ENCODE peak calls at places on chromosome 6, in five cellular contexts. Q, R, G, N and U are unnamed samples.

GRCh38 chr6:56863366-56863765 is 91.5 kb upstream of the BEND6 start:
- DNase-seq in G (peak), N (no peak), Q (peak), R (no peak), U (no peak)

GRCh38 chr6:167569879-167570278 is 245.0 kb downstream of the TTLL2 start:
- DNase-seq in R (no peak), Q (no peak), N (no peak), G (no peak), U (no peak)

GRCh38 chr6:135180458-135181332 is at the start of gene MYB:
- DNase-seq in N (peak), R (peak), G (peak), Q (peak), U (peak)

GRCh38 chr6:131059486-131059885 is 3.6 kb downstream of the EPB41L2 start:
- DNase-seq in G (peak), R (no peak), Q (peak), N (no peak), U (peak)

GRCh38 chr6:158154816-158155215 is 13.2 kb downstream of the SERAC1 start:
- DNase-seq in Q (no peak), N (no peak), R (no peak), G (no peak), U (no peak)

GRCh38 chr6:158803733-158804143 is 15.4 kb downstream of the EZR start:
- DNase-seq in R (no peak), Q (no peak), N (no peak), G (peak), U (peak)

GRCh38 chr6:111747791-111748190 is 125.5 kb downstream of the FYN start:
- DNase-seq in Q (no peak), N (no peak), G (no peak), R (no peak), U (no peak)

GRCh38 chr6:31664790-31665500 is at the start of gene GPANK1:
- DNase-seq in Q (peak), R (peak), N (peak), G (peak), U (peak)

GRCh38 chr6:166476634-166477215 is 94.0 kb upstream of the MPC1 start:
- DNase-seq in N (no peak), G (no peak), R (no peak), Q (no peak), U (peak)

GRCh38 chr6:95280690-95281273 is 296.6 kb upstream of the MANEA start:
- DNase-seq in Q (peak), R (peak), G (peak), N (no peak), U (peak)

GRCh38 chr6:106527979-106528378 is 101.3 kb downstream of the RTN4IP1 start:
- DNase-seq in G (peak), N (no peak), Q (peak), R (no peak), U (no peak)

GRCh38 chr6:100346828-100347227 is 117.9 kb downstream of the SIM1 start:
- DNase-seq in Q (peak), N (no peak), R (no peak), G (no peak), U (no peak)

GRCh38 chr6:113565306-113565705 is 291.8 kb upstream of the MARCKS start:
- DNase-seq in N (no peak), Q (peak), G (peak), R (no peak), U (no peak)

GRCh38 chr6:43746613-43747101 is 23.4 kb upstream of the VEGFA start:
- DNase-seq in G (no peak), N (peak), R (no peak), Q (no peak), U (no peak)

GRCh38 chr6:95574811-95575210 is 2.5 kb upstream of the MANEA start:
- DNase-seq in G (peak), Q (peak), R (no peak), N (no peak), U (no peak)

GRCh38 chr6:42942444-42942843 is 13.2 kb downstream of the CNPY3 start:
- DNase-seq in R (no peak), Q (no peak), G (no peak), N (no peak), U (no peak)

GRCh38 chr6:17130786-17131185 is 28.9 kb downstream of the STMND1 start:
- DNase-seq in R (no peak), N (no peak), G (no peak), Q (peak), U (no peak)

GRCh38 chr6:12886961-12887775 is 170.6 kb downstream of the PHACTR1 start:
- DNase-seq in R (no peak), N (peak), G (no peak), Q (no peak), U (peak)

GRCh38 chr6:15430947-15431405 is 185.1 kb downstream of the JARID2 start:
- DNase-seq in Q (no peak), R (no peak), G (peak), N (no peak), U (no peak)

GRCh38 chr6:22764521-22764920 is 195.2 kb downstream of the HDGFL1 start:
- DNase-seq in G (peak), R (no peak), N (no peak), Q (peak), U (no peak)

GRCh38 chr6:79173378-79173777 is 61.1 kb downstream of the HMGN3 start:
- DNase-seq in N (no peak), G (no peak), Q (no peak), R (no peak), U (no peak)

GRCh38 chr6:6169141-6169540 is 151.3 kb downstream of the F13A1 start:
- DNase-seq in Q (no peak), N (no peak), R (no peak), G (no peak), U (no peak)

GRCh38 chr6:159608961-159609673 is 83.9 kb downstream of the SOD2 start:
- DNase-seq in Q (peak), N (no peak), R (no peak), G (no peak), U (peak)

DNA sequence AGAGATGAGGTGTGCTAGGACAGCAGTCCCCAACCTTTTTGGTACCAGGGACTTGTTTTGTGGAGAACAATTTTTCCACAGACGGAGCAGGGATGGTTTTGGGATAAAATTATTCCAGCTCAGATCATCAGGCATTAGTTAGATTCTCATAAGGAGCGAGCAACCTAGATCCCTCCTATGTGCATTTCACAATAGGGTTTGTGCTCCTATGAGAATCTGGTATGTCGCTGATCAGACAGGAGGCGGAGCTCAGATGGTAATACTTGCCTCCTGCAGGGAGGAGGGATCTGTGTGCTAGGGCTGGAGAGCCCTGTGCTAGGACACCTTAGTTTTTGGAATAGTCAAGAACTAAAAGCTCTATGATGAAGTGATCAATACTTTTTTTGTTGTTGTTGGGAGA is 2.5 kb downstream of the SMIM13 start:
- DNase-seq in Q (peak), R (no peak), G (peak), N (no peak), U (peak)
- H3K4me3 ChIP-seq in Q (no peak), R (no peak), G (no peak), N (no peak), U (no peak)

GRCh38 chr6:3509326-3509725 is 52.5 kb upstream of the SLC22A23 start:
- DNase-seq in G (no peak), Q (peak), N (no peak), R (no peak), U (no peak)
- H2AK5ac ChIP-seq in G (no peak), Q (no peak), N (no peak), R (no peak), U (no peak)

DNA sequence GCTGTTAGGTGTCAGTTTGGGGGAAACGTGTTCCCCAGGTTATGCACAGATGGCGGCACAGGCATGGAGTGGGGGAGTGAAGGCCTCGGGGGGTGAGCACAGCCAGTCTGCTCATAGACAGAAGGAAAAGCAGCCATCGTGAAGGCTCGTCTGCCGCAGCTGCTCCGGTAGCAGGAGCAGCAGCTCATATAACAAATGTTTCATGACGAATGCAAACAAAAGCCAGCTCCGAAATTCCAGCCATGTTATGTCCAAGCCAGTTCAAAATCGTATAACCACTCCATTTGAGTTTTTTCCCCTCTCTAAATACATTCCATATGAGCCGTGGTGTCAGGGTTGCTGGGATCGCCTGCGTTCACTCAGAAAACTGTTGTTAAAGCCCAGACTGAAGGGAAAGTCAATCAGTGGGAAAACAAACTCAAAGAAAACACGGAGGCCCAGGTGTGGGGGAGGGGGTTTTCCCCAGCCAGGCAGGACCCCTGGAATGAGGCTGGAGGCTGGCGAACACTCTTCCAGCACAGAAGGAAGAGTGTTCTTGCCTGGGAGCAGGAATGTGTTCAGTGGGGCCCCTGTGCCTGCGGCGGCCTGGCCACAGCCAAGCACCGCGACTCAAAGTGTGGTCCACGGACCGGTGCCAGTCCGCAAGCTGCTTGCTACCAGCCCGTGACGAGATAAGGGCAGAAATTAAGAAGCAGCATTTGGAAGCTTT is 280.3 kb upstream of the TAB2 start:
- DNase-seq in N (no peak), Q (peak), G (no peak), R (peak), U (no peak)
- H3K4me3 ChIP-seq in N (no peak), Q (peak), G (no peak), R (no peak), U (no peak)

GRCh38 chr6:47187883-47188587 is 121.7 kb downstream of the TNFRSF21 start:
- DNase-seq in R (no peak), N (no peak), Q (peak), G (no peak), U (no peak)
- H2AK5ac ChIP-seq in R (no peak), N (no peak), Q (peak), G (no peak), U (peak)

GRCh38 chr6:27651371-27651732 is 178.4 kb upstream of the ZNF184 start:
- DNase-seq in Q (no peak), N (no peak), G (peak), R (peak), U (peak)
- H3K4me3 ChIP-seq in Q (no peak), N (peak), G (no peak), R (peak), U (peak)

GRCh38 chr6:138662474-138662873 is 111.1 kb upstream of the CCDC28A start:
- DNase-seq in Q (peak), N (no peak), R (no peak), G (peak), U (no peak)
- H2AK5ac ChIP-seq in Q (no peak), N (no peak), R (no peak), G (no peak), U (no peak)

DNA sequence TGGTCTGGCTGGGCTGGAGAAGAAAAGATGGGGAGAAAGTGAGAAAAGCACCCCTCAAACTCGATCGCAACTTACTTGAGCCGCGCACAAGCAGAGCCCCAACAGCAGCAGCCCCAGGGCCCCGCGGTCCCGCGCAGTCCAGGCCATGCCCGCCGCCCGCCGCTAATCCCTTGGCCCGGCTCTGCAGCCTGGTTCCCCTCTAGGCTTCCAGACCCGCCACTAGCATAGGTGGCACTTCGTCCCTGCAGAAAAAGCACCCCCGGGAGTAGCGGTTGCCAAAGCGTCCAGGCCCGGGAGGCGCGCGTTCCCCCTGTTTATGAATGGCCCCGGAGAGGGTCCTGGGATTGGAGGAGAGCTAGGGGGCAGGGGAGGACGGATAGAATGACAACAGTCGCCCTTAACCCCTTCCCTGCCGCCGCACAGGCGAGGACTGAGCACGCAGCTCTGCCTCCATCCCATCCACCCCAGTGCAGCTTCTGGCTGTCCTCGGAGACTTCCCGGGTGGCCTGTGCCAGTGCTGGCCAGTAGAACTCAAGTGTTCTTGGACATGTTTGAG is 19.9 kb downstream of the COL9A1 start:
- DNase-seq in Q (no peak), R (peak), G (no peak), N (peak), U (peak)
- H3K4me3 ChIP-seq in Q (no peak), R (peak), G (no peak), N (peak), U (peak)